ENCODE peak calls at places on chromosomes 2 and 18, in six cellular contexts. N is H9, S is IMR-90, F is H1, G is trophoblast cell, A is mesenchymal stem cell. K is an unnamed sample.

GRCh38 chr2:156589381-156590079 is 153.4 kb downstream of the GPD2 start:
- DNase-seq in N (no peak), S (peak), F (no peak), G (peak), A (peak), K (no peak)

GRCh38 chr2:73823916-73824523 is 4.7 kb upstream of the STAMBP start:
- DNase-seq in N (no peak), S (peak), F (no peak), G (peak), A (peak), K (peak)

GRCh38 chr18:28080876-28081300 is 96.0 kb downstream of the CDH2 start:
- DNase-seq in N (no peak), S (peak), F (no peak), G (no peak), A (no peak), K (no peak)

GRCh38 chr18:49632588-49632987 is 70.7 kb downstream of the LIPG start:
- DNase-seq in N (no peak), S (no peak), F (no peak), G (no peak), A (no peak), K (no peak)

GRCh38 chr2:98809878-98810587 is 79.1 kb upstream of the MGAT4A start:
- DNase-seq in N (no peak), S (no peak), F (no peak), G (no peak), A (no peak), K (no peak)

GRCh38 chr2:42010743-42011298 is 37.0 kb upstream of the PKDCC start:
- DNase-seq in N (no peak), S (peak), F (no peak), G (no peak), A (peak), K (no peak)

GRCh38 chr2:150630587-150631235 is 143.2 kb upstream of the RND3 start:
- DNase-seq in N (no peak), S (peak), F (no peak), G (no peak), A (no peak), K (no peak)

GRCh38 chr18:23935804-23936203 is 78.8 kb upstream of the TTC39C start:
- DNase-seq in N (no peak), S (no peak), F (no peak), G (no peak), A (no peak), K (no peak)

GRCh38 chr2:5748941-5749731 is 57.0 kb downstream of the SOX11 start:
- DNase-seq in N (no peak), S (peak), F (no peak), G (no peak), A (no peak), K (no peak)

GRCh38 chr2:123080331-123080730 is 944.8 kb upstream of the CNTNAP5 start:
- DNase-seq in N (no peak), S (no peak), F (no peak), G (no peak), A (no peak), K (no peak)

GRCh38 chr2:206477296-206477695 is 34.0 kb downstream of the ADAM23 start:
- DNase-seq in N (no peak), S (peak), F (no peak), G (no peak), A (peak), K (no peak)

GRCh38 chr2:206471524-206472062 is 28.3 kb downstream of the ADAM23 start:
- DNase-seq in N (no peak), S (no peak), F (no peak), G (no peak), A (no peak), K (no peak)

GRCh38 chr2:206474059-206474458 is 30.7 kb downstream of the ADAM23 start:
- DNase-seq in N (no peak), S (no peak), F (no peak), G (no peak), A (no peak), K (no peak)

GRCh38 chr2:206472094-206472493 is 28.8 kb downstream of the ADAM23 start:
- DNase-seq in N (no peak), S (no peak), F (no peak), G (no peak), A (no peak), K (no peak)
- H3K14ac ChIP-seq in N (no peak), S (no peak), F (no peak), G (no peak), A (no peak), K (no peak)

GRCh38 chr2:205701509-205701908 is 19.2 kb downstream of the NRP2 start:
- DNase-seq in N (no peak), S (peak), F (no peak), G (peak), A (peak), K (no peak)

GRCh38 chr2:205699554-205700289 is 17.4 kb downstream of the NRP2 start:
- DNase-seq in N (no peak), S (no peak), F (no peak), G (no peak), A (no peak), K (no peak)

GRCh38 chr2:205698556-205699282 is 16.4 kb downstream of the NRP2 start:
- DNase-seq in N (no peak), S (peak), F (no peak), G (peak), A (peak), K (peak)

GRCh38 chr2:205702576-205702975 is 20.3 kb downstream of the NRP2 start:
- DNase-seq in N (no peak), S (no peak), F (no peak), G (no peak), A (no peak), K (no peak)

DNA sequence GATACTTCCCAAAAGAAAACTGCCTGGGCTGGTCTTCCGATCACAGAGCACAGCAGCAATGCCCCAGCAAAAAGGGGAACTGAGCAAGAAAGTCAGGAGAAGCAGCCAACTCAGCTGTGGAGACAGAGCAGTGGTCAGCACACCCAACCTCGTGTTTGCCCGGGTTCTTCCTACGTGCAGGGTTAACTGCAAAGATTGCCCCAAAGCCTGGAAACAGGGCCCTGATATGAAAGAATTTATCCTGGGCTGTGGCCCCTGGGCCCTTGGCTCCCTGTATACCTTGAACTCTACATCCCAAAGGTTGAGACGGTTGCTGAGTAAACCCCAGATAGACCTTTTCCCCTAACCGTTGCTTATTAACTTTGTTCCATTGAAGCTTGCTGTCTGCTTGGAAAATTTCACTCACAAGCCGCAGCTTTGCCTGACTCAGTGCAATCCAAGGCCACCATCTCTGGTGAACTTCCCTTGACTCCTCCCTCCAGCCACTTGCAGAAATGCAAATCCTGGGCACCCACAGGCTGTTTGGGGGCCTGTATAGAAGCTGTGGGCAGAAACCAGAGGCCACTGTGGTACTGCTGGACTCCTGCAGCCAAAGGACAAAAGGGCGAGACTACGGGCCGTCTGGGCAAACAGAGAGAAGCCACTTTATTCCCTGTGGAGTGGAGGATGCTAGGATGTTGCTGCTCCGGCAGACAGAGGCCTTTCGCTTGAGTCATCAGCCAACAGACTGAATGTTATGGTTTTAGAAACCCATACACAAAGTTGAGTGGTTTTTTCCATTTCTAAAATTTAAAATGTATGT is 18.2 kb downstream of the NRP2 start:
- DNase-seq in N (peak), S (peak), F (no peak), G (peak), A (peak), K (no peak)
- H2AK5ac ChIP-seq in N (no peak), S (peak), F (no peak), G (peak), A (peak), K (peak)

GRCh38 chr2:62426005-62426912 is 79.7 kb downstream of the TMEM17 start:
- DNase-seq in N (no peak), S (no peak), F (no peak), G (no peak), A (no peak), K (no peak)

GRCh38 chr2:62427146-62427545 is 78.8 kb downstream of the TMEM17 start:
- DNase-seq in N (no peak), S (no peak), F (no peak), G (no peak), A (no peak), K (no peak)

GRCh38 chr2:62423235-62423634 is 82.8 kb downstream of the TMEM17 start:
- DNase-seq in N (peak), S (peak), F (no peak), G (peak), A (peak), K (no peak)

GRCh38 chr2:62423883-62424458 is 82.0 kb downstream of the TMEM17 start:
- DNase-seq in N (no peak), S (no peak), F (no peak), G (no peak), A (no peak), K (no peak)

DNA sequence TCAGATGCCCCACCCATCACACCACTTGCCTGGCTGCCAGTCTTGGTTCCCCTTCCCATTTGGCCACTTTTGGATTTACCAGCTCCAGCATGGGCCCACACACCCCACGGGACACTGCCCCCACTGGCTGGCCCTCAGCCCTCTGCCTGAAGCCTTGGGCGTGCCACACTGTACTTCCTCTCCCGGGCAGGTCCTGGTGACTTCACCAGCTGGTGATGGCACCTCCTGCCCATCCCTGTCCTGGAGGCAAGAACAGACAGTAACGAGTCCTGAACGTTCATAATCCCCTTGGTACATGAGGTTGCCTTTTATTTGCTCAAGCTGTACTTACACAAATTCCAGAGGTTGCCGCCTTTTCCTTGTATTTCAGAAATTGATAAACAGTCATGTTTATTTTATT is 81.1 kb downstream of the TMEM17 start:
- DNase-seq in N (no peak), S (no peak), F (no peak), G (no peak), A (no peak), K (no peak)
- H3K14ac ChIP-seq in N (no peak), S (no peak), F (no peak), G (no peak), A (no peak), K (peak)

DNA sequence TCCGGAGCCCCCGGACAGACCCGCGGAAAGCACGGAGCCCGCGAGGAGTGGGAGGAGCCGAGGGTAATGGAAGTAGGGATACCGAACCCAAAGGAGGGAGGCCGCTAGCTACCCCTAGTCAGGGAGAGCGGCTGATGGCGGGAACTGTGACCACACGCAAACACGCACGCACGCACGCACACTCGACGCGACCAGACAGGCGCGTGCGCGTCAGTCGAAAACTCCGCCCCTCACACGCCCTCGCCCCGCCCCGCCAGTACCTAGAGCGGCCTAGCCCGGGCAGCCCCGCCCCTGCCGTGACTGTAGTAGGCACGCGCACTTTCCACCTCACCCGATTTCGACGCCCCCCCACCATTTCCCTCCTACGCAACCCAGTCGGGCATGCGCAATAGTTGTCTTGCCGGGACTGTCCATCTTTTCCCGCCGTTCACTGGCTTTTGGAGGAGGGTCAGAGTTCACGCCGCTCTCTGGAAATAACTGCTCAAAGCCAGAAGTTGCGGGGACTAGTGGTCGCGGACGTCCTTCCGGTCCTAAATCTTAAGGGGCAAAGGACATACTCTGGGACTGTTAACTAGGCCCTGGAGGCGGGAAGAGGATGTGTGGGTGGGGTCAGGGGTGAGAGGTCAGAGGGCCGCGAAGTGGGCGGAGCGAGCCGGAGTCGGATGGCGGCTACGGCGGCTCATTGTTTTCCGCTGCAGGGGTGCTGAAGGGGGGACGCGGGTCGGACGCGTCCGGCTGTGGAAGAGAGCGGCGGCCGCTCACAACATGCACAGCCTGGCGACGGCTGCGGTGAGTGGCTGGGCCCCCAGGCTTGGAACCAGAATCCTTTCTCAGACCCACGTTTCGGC is at the start of the genes CNOT9 and USP37:
- DNase-seq in N (peak), S (peak), F (peak), G (peak), A (peak), K (peak)
- H2AK5ac ChIP-seq in N (no peak), S (peak), F (peak), G (no peak), A (no peak), K (peak)

DNA sequence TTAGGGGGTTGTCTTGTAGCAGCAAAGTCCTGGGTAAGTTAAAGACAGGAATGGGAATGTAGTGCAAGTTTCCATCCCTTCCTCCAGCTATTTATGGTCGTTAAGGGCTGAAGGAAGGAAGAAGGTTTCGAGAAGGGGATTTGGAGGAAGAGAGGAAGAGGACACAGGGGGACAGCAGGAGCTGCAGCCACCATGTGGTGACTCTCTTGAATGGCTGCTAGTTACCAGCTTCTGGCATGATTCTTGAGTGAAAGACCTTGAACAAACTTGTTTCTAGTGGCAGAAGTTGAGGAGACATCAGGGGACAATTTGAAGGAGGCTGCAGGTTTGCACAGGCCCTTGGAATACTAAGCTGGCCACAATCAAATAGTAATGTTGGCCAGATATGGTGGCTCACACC is 116.6 kb downstream of the MTX2 start:
- DNase-seq in N (no peak), S (no peak), F (no peak), G (no peak), A (no peak), K (no peak)
- H3K14ac ChIP-seq in N (no peak), S (no peak), F (no peak), G (no peak), A (no peak), K (no peak)

GRCh38 chr2:37188570-37188969 is at the start of gene SULT6B1:
- DNase-seq in N (no peak), S (no peak), F (no peak), G (no peak), A (no peak), K (no peak)
- H2AK5ac ChIP-seq in N (no peak), S (peak), F (peak), G (no peak), A (no peak), K (no peak)

GRCh38 chr2:55230551-55230950 is 1.5 kb downstream of the CLHC1 start:
- DNase-seq in N (no peak), S (no peak), F (no peak), G (no peak), A (no peak), K (no peak)

GRCh38 chr2:55232084-55232862 is at the start of the genes CLHC1 and RPS27A:
- DNase-seq in N (peak), S (peak), F (peak), G (peak), A (peak), K (peak)

GRCh38 chr2:55232863-55233657 is 572 bp downstream of the RPS27A start:
- DNase-seq in N (no peak), S (peak), F (no peak), G (peak), A (peak), K (no peak)

GRCh38 chr2:55233658-55233940 is 1.1 kb downstream of the RPS27A start:
- DNase-seq in N (no peak), S (no peak), F (no peak), G (no peak), A (no peak), K (no peak)

GRCh38 chr2:55231546-55232083 is 478 bp downstream of the CLHC1 start:
- DNase-seq in N (no peak), S (peak), F (no peak), G (no peak), A (no peak), K (no peak)
- H3K14ac ChIP-seq in N (peak), S (peak), F (no peak), G (peak), A (no peak), K (no peak)

DNA sequence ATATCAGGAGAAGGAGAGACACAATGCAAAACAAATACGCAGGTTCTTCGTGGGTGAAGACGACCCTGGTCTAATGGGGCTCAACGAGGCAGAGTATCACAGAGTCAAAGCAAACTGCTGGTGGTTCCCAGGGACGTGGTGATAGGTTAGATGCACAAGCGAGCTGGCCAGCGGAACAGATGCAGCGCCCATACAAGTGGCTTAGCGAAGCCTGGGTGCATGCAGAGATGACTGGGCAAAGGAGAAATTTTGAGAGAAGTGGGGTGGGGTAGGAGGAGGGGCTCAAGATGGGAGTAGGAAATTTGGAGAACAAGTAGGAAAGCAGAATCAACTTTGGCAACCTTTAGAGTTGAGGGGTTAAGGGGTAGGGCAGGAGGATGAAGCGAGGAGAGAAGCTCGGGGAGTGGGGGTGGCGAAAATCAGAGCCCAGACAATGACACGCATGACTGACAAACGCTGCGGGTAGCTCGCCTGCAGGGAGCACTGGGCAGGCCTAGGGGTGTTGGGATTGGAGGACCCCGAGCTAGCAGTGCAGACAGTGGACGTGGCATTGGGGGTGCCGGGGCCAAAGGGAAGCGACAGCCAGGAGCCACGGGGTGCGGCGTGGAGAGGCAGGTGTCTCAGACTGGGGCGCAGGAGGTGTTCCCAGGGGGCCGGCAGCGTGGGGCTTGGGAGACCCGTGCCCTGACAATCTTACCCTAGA is 476 bp downstream of the FAM98A start:
- DNase-seq in N (peak), S (peak), F (no peak), G (peak), A (peak), K (peak)
- H2AK5ac ChIP-seq in N (no peak), S (peak), F (no peak), G (no peak), A (peak), K (no peak)

K was measured in neuronal stem cell.